ENCODE peak calls at places on chromosomes 6 and 20, in eight cellular contexts. L, D, M, O, B, Q, F and E are unnamed samples.

GRCh38 chr20:536426-537012 is 7.1 kb downstream of the CSNK2A1 start:
- DNase-seq in L (no peak), D (no peak), M (no peak), O (no peak), B (no peak), Q (no peak), F (no peak), E (no peak)

GRCh38 chr6:12576389-12576788 is 140.2 kb upstream of the PHACTR1 start:
- DNase-seq in L (no peak), D (no peak), M (no peak), O (no peak), B (no peak), Q (peak), F (peak), E (no peak)

GRCh38 chr6:149851461-149851860 is 12.7 kb downstream of the LRP11 start:
- DNase-seq in L (no peak), D (no peak), M (no peak), O (no peak), B (no peak), Q (no peak), F (peak), E (no peak)

GRCh38 chr20:38897267-38897666 is 28.9 kb upstream of the FAM83D start:
- DNase-seq in L (no peak), D (no peak), M (no peak), O (no peak), B (no peak), Q (no peak), F (no peak), E (no peak)

GRCh38 chr20:47304287-47304686 is 52.2 kb downstream of the ZMYND8 start:
- DNase-seq in L (no peak), D (no peak), M (no peak), O (no peak), B (no peak), Q (no peak), F (peak), E (no peak)

GRCh38 chr6:166647896-166648295 is 20.8 kb upstream of the RPS6KA2 start:
- DNase-seq in L (no peak), D (no peak), M (no peak), O (no peak), B (no peak), Q (no peak), F (no peak), E (no peak)

GRCh38 chr20:40563296-40563950 is 125.6 kb downstream of the MAFB start:
- DNase-seq in L (no peak), D (no peak), M (no peak), O (peak), B (no peak), Q (peak), F (peak), E (no peak)

GRCh38 chr20:15654208-15654649 is 919.0 kb downstream of the KIF16B start:
- DNase-seq in L (no peak), D (peak), M (no peak), O (no peak), B (peak), Q (no peak), F (peak), E (no peak)

GRCh38 chr6:110101885-110102284 is 77.6 kb downstream of the WASF1 start:
- DNase-seq in L (no peak), D (peak), M (no peak), O (no peak), B (peak), Q (no peak), F (no peak), E (no peak)

GRCh38 chr6:137313928-137314855 is 95.0 kb upstream of the IFNGR1 start:
- DNase-seq in L (no peak), D (peak), M (peak), O (peak), B (peak), Q (peak), F (peak), E (no peak)

GRCh38 chr20:59933296-59933848 is at the start of gene SYCP2:
- DNase-seq in L (no peak), D (peak), M (peak), O (peak), B (peak), Q (no peak), F (peak), E (no peak)

GRCh38 chr6:149244105-149244504 is 73.4 kb upstream of the TAB2 start:
- DNase-seq in L (no peak), D (no peak), M (no peak), O (no peak), B (no peak), Q (no peak), F (no peak), E (peak)

GRCh38 chr6:130834482-130835251 is 7.5 kb downstream of the SMLR1 start:
- DNase-seq in L (no peak), D (no peak), M (no peak), O (no peak), B (no peak), Q (no peak), F (no peak), E (no peak)

GRCh38 chr20:43528258-43528875 is 20.9 kb downstream of the L3MBTL1 start:
- DNase-seq in L (peak), D (no peak), M (no peak), O (peak), B (no peak), Q (no peak), F (no peak), E (no peak)

GRCh38 chr6:130233332-130233731 is 10.6 kb upstream of the SAMD3 start:
- DNase-seq in L (no peak), D (no peak), M (no peak), O (no peak), B (no peak), Q (peak), F (no peak), E (no peak)

GRCh38 chr6:3751019-3751729 is at the start of gene PXDC1:
- DNase-seq in L (no peak), D (peak), M (no peak), O (no peak), B (no peak), Q (no peak), F (no peak), E (no peak)

GRCh38 chr6:10960171-10960570 is 73.3 kb downstream of the SYCP2L start:
- DNase-seq in L (no peak), D (no peak), M (no peak), O (no peak), B (no peak), Q (no peak), F (no peak), E (no peak)

GRCh38 chr20:49901588-49901987 is 13.7 kb downstream of the SPATA2 start:
- DNase-seq in L (peak), D (no peak), M (no peak), O (no peak), B (no peak), Q (no peak), F (no peak), E (no peak)

GRCh38 chr20:15814903-15815302 is 758.3 kb downstream of the KIF16B start:
- DNase-seq in L (no peak), D (no peak), M (no peak), O (no peak), B (no peak), Q (no peak), F (no peak), E (no peak)

GRCh38 chr20:1813674-1814635 is 81.3 kb upstream of the SIRPA start:
- DNase-seq in L (no peak), D (no peak), M (no peak), O (no peak), B (no peak), Q (no peak), F (peak), E (no peak)

GRCh38 chr20:62215991-62216635 is 4.0 kb downstream of the HRH3 start:
- DNase-seq in L (no peak), D (no peak), M (no peak), O (no peak), B (no peak), Q (no peak), F (no peak), E (no peak)

GRCh38 chr6:167766986-167767714 is 59.6 kb upstream of the AFDN start:
- DNase-seq in L (peak), D (no peak), M (no peak), O (no peak), B (no peak), Q (no peak), F (no peak), E (no peak)
- TF ChIP-seq CTCF in L (no peak), D (no peak), M (no peak), O (no peak), B (no peak), Q (no peak), F (no peak), E (no peak)

GRCh38 chr6:154511735-154512097 is 1.2 kb upstream of the CNKSR3 start:
- DNase-seq in L (no peak), D (no peak), M (no peak), O (no peak), B (no peak), Q (no peak), F (no peak), E (no peak)

GRCh38 chr6:154512214-154512613 is 1.7 kb upstream of the CNKSR3 start:
- DNase-seq in L (no peak), D (no peak), M (no peak), O (no peak), B (no peak), Q (no peak), F (no peak), E (no peak)

GRCh38 chr6:154509421-154510143 is 903 bp downstream of the CNKSR3 start:
- DNase-seq in L (no peak), D (peak), M (no peak), O (peak), B (peak), Q (no peak), F (peak), E (peak)

GRCh38 chr6:154508573-154509375 is 1.7 kb downstream of the CNKSR3 start:
- DNase-seq in L (no peak), D (no peak), M (no peak), O (no peak), B (no peak), Q (no peak), F (peak), E (no peak)

DNA sequence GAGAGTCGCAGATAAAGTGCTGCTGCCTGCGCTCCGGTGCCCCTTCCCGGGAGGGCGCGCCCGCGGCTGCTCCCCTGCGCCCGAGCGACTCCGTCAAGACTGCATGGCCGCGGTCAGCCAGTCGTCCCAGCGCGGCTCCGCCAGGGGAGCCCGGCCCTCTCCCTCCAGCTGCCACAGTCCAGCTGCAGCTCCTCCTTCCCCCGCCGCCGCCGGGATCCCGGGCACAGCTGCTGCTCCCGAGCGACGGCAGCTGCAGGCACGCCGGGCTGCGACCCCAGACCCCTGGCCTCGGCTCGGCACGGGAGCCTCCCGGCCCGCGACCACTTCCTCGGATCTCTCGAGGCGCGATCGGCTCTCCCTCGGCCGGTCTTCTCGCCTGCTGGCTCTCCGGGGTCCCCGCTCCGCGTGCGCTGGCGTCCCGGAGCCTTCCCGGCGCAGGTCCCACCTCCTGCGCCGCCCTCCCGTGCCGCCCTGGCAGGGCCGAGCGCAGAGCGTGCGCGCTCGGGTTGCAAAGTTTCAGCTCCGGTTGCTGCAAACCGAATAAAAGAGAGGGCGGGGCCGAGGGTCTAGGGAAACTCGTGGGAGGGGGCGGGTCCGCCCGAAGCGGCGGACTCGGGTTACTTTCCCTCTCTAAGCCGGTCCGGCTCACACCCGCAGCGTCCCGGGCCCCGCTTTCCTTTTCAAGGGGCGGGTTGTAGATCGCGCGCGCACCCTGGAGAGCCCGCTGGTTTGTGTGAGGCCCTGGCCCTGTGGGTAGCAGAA is at the start of gene CNKSR3:
- DNase-seq in L (peak), D (peak), M (no peak), O (peak), B (peak), Q (peak), F (peak), E (peak)
- TF ChIP-seq CTCF in L (peak), D (no peak), M (no peak), O (no peak), B (no peak), Q (peak), F (peak), E (no peak)

GRCh38 chr6:64732888-64733287 is 974.1 kb downstream of the EYS start:
- DNase-seq in L (no peak), D (no peak), M (no peak), O (no peak), B (no peak), Q (no peak), F (peak), E (no peak)
- TF ChIP-seq CTCF in L (peak), D (no peak), M (no peak), O (no peak), B (no peak), Q (no peak), F (no peak), E (peak)

DNA sequence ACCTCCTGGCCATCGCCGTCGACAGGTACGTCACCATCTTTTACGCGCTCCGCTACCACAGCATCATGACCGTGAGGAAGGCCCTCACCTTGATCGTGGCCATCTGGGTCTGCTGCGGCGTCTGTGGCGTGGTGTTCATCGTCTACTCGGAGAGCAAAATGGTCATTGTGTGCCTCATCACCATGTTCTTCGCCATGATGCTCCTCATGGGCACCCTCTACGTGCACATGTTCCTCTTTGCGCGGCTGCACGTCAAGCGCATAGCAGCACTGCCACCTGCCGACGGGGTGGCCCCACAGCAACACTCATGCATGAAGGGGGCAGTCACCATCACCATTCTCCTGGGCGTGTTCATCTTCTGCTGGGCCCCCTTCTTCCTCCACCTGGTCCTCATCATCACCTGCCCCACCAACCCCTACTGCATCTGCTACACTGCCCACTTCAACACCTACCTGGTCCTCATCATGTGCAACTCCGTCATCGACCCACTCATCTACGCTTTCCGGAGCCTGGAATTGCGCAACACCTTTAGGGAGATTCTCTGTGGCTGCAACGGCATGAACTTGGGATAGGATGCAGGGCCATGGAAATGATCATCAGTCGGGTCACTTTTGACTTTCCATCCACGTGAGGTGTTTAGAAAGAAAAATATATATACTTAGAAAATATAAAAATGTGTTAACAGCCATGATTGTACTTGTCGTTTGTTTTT is 868 bp downstream of the MC3R start:
- DNase-seq in L (no peak), D (peak), M (no peak), O (no peak), B (peak), Q (no peak), F (no peak), E (no peak)
- TF ChIP-seq CTCF in L (peak), D (peak), M (no peak), O (peak), B (peak), Q (peak), F (no peak), E (peak)

GRCh38 chr6:160102399-160102798 is 19.2 kb upstream of the SLC22A1 start:
- DNase-seq in L (no peak), D (no peak), M (no peak), O (no peak), B (no peak), Q (no peak), F (no peak), E (no peak)

GRCh38 chr6:160101262-160102205 is 20.1 kb upstream of the SLC22A1 start:
- DNase-seq in L (no peak), D (no peak), M (no peak), O (no peak), B (no peak), Q (no peak), F (peak), E (no peak)

GRCh38 chr6:160103825-160104100 is 17.9 kb upstream of the SLC22A1 start:
- DNase-seq in L (no peak), D (no peak), M (no peak), O (no peak), B (no peak), Q (no peak), F (no peak), E (no peak)

GRCh38 chr6:160104821-160105517 is 16.6 kb upstream of the SLC22A1 start:
- DNase-seq in L (no peak), D (no peak), M (no peak), O (no peak), B (no peak), Q (no peak), F (no peak), E (no peak)

GRCh38 chr6:160102956-160103824 is 18.4 kb upstream of the SLC22A1 start:
- DNase-seq in L (no peak), D (peak), M (no peak), O (no peak), B (no peak), Q (no peak), F (peak), E (no peak)
- TF ChIP-seq CTCF in L (peak), D (peak), M (no peak), O (no peak), B (peak), Q (peak), F (peak), E (peak)

DNA sequence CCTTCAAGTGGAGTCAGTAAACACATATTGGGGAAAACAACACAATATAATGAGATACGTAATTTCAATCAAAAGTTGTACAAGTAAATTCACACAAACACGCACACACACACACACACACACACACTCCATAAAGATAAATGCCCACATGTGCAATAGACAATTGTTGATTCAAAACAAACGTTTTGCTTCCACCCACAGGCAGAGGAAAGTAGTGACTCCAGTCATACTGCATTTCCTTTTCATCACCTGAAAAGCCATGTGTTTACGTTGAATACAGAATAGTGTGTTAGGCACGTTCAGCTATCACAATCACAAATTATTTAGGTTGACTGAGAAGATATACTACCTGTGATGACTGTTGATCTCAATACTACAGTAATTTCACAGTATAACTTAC is 443.8 kb upstream of the MANEA start:
- DNase-seq in L (no peak), D (no peak), M (no peak), O (no peak), B (no peak), Q (no peak), F (peak), E (no peak)
- TF ChIP-seq CTCF in L (peak), D (peak), M (no peak), O (no peak), B (no peak), Q (peak), F (no peak), E (no peak)

DNA sequence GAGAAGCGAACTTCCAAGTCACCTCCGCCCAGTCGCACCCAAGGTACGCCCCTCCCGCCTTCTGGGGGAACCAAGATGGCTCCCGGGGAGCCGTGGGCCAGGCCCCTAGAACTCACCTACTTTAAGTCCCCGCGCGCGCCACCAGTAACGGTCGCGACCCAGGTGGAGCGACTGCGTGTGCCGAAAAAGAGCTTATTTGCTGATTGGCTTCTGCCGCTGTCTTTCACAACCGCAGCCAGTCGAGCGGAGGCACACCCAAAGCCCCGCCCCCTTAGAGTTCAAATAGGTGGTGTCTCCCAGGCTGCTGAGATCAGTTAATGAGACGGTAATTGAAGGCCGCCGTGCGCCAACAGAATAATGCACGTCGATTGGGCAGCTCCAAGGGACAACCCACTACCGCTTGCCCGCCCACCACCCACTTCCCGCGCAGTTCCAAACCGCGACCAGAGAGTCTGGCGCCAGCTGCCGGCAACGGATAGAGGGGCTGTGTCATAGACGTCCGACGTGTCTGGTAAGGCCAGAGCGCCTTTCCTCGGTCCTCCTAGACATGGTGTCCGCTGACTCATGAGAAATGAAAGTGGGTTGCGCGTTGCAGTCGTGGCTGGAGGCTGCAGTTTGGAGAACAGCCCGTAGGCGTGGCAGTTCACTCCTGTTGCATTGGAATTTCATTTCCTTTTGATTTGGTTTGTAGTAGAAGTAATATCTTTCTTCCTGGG is at the start of gene MDC1:
- DNase-seq in L (peak), D (peak), M (peak), O (peak), B (peak), Q (peak), F (peak), E (peak)
- TF ChIP-seq CTCF in L (peak), D (peak), M (peak), O (peak), B (no peak), Q (peak), F (no peak), E (peak)

GRCh38 chr20:58634818-58635665 is 16.0 kb upstream of the STX16 start:
- DNase-seq in L (no peak), D (no peak), M (no peak), O (peak), B (peak), Q (no peak), F (no peak), E (no peak)

GRCh38 chr20:58638467-58639181 is 12.5 kb upstream of the STX16 start:
- DNase-seq in L (no peak), D (no peak), M (no peak), O (peak), B (no peak), Q (no peak), F (no peak), E (peak)

GRCh38 chr20:58636396-58636982 is 14.6 kb upstream of the STX16 start:
- DNase-seq in L (no peak), D (no peak), M (no peak), O (peak), B (no peak), Q (no peak), F (no peak), E (no peak)

GRCh38 chr20:58637466-58638198 is 13.5 kb upstream of the STX16 start:
- DNase-seq in L (no peak), D (no peak), M (no peak), O (peak), B (no peak), Q (no peak), F (no peak), E (no peak)

DNA sequence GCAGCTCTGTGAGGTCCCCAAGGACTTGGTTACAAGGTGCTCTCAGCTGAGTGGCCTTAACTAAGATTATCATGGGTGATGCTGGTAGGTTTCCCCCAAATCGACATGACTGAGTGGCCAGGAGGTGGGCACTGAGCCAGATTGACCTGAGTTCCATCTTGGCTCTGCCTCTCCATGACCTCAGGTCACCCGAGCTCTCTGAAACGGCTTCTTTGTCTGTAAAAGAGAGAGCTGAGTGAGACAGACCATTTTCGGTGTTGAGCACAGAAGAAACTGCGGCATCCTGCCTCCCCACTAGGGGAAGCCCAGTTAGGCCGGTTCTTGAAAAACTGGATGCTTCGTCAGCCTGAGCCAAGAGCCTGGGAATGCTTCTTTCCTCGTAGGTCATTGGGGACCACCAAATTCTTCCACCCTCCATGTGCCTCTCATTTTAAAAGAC is 14.1 kb upstream of the STX16 start:
- DNase-seq in L (no peak), D (no peak), M (no peak), O (peak), B (no peak), Q (no peak), F (no peak), E (no peak)
- TF ChIP-seq CTCF in L (no peak), D (no peak), M (no peak), O (no peak), B (no peak), Q (peak), F (no peak), E (no peak)